ENCODE peak calls at places on chromosome 7, in five cellular contexts. One of them, this sample, is unnamed.

GRCh38 chr7:139340808-139341057 is 404 bp upstream of the FMC1 start:
- DNase-seq in left cardiac atrium: no peak
- DNase-seq in NT2/D1: no peak
- DNase-seq in choroid plexus epithelial cell: no peak
- DNase-seq in stimulated activated CD4-positive, alpha-beta T cell treated with anti-CD3 and anti-CD28 coated beads, Interleukin-12 subunit alpha, Interleukin-12 subunit beta, amount 100 ng/mL, for 4 hours: no peak
- DNase-seq in this sample: no peak

GRCh38 chr7:157126921-157127320 is 11.8 kb upstream of the UBE3C start:
- DNase-seq in left cardiac atrium: no peak
- DNase-seq in NT2/D1: no peak
- DNase-seq in choroid plexus epithelial cell: no peak
- DNase-seq in stimulated activated CD4-positive, alpha-beta T cell treated with anti-CD3 and anti-CD28 coated beads, Interleukin-12 subunit alpha, Interleukin-12 subunit beta, amount 100 ng/mL, for 4 hours: no peak
- DNase-seq in this sample: no peak

GRCh38 chr7:45525057-45525456 is 49.1 kb upstream of the ADCY1 start:
- DNase-seq in left cardiac atrium: no peak
- DNase-seq in NT2/D1: no peak
- DNase-seq in choroid plexus epithelial cell: no peak
- DNase-seq in stimulated activated CD4-positive, alpha-beta T cell treated with anti-CD3 and anti-CD28 coated beads, Interleukin-12 subunit alpha, Interleukin-12 subunit beta, amount 100 ng/mL, for 4 hours: no peak
- DNase-seq in this sample: no peak

GRCh38 chr7:36441344-36442022 is 51.8 kb downstream of the ANLN start:
- DNase-seq in left cardiac atrium: no peak
- DNase-seq in NT2/D1: peak
- DNase-seq in choroid plexus epithelial cell: no peak
- DNase-seq in stimulated activated CD4-positive, alpha-beta T cell treated with anti-CD3 and anti-CD28 coated beads, Interleukin-12 subunit alpha, Interleukin-12 subunit beta, amount 100 ng/mL, for 4 hours: no peak
- DNase-seq in this sample: no peak

GRCh38 chr7:94129443-94130140 is 125.4 kb upstream of the BET1 start:
- DNase-seq in left cardiac atrium: no peak
- DNase-seq in NT2/D1: no peak
- DNase-seq in choroid plexus epithelial cell: peak
- DNase-seq in stimulated activated CD4-positive, alpha-beta T cell treated with anti-CD3 and anti-CD28 coated beads, Interleukin-12 subunit alpha, Interleukin-12 subunit beta, amount 100 ng/mL, for 4 hours: no peak
- DNase-seq in this sample: no peak

GRCh38 chr7:128902761-128903585 is 7.5 kb downstream of the KCP start:
- DNase-seq in left cardiac atrium: peak
- DNase-seq in NT2/D1: no peak
- DNase-seq in choroid plexus epithelial cell: peak
- DNase-seq in stimulated activated CD4-positive, alpha-beta T cell treated with anti-CD3 and anti-CD28 coated beads, Interleukin-12 subunit alpha, Interleukin-12 subunit beta, amount 100 ng/mL, for 4 hours: no peak
- DNase-seq in this sample: no peak

GRCh38 chr7:157961731-157962457 is 625.1 kb downstream of the DNAJB6 start:
- DNase-seq in left cardiac atrium: no peak
- DNase-seq in NT2/D1: peak
- DNase-seq in choroid plexus epithelial cell: no peak
- DNase-seq in stimulated activated CD4-positive, alpha-beta T cell treated with anti-CD3 and anti-CD28 coated beads, Interleukin-12 subunit alpha, Interleukin-12 subunit beta, amount 100 ng/mL, for 4 hours: no peak
- DNase-seq in this sample: no peak

GRCh38 chr7:43439631-43440401 is 143.1 kb upstream of the STK17A start:
- DNase-seq in left cardiac atrium: no peak
- DNase-seq in NT2/D1: peak
- DNase-seq in choroid plexus epithelial cell: peak
- DNase-seq in stimulated activated CD4-positive, alpha-beta T cell treated with anti-CD3 and anti-CD28 coated beads, Interleukin-12 subunit alpha, Interleukin-12 subunit beta, amount 100 ng/mL, for 4 hours: peak
- DNase-seq in this sample: peak

GRCh38 chr7:47435889-47436312 is 146.0 kb downstream of the TNS3 start:
- DNase-seq in left cardiac atrium: peak
- DNase-seq in NT2/D1: peak
- DNase-seq in choroid plexus epithelial cell: peak
- DNase-seq in stimulated activated CD4-positive, alpha-beta T cell treated with anti-CD3 and anti-CD28 coated beads, Interleukin-12 subunit alpha, Interleukin-12 subunit beta, amount 100 ng/mL, for 4 hours: no peak
- DNase-seq in this sample: peak

GRCh38 chr7:149544028-149544427 is 46.4 kb upstream of the ZNF746 start:
- DNase-seq in left cardiac atrium: no peak
- DNase-seq in NT2/D1: no peak
- DNase-seq in choroid plexus epithelial cell: no peak
- DNase-seq in stimulated activated CD4-positive, alpha-beta T cell treated with anti-CD3 and anti-CD28 coated beads, Interleukin-12 subunit alpha, Interleukin-12 subunit beta, amount 100 ng/mL, for 4 hours: no peak
- DNase-seq in this sample: no peak

GRCh38 chr7:117119192-117119924 is 166.1 kb downstream of the ST7 start:
- DNase-seq in left cardiac atrium: peak
- DNase-seq in NT2/D1: peak
- DNase-seq in choroid plexus epithelial cell: peak
- DNase-seq in stimulated activated CD4-positive, alpha-beta T cell treated with anti-CD3 and anti-CD28 coated beads, Interleukin-12 subunit alpha, Interleukin-12 subunit beta, amount 100 ng/mL, for 4 hours: peak
- DNase-seq in this sample: peak

GRCh38 chr7:5591547-5591899 is 167.9 kb upstream of the TNRC18 start:
- DNase-seq in left cardiac atrium: no peak
- DNase-seq in NT2/D1: no peak
- DNase-seq in choroid plexus epithelial cell: peak
- DNase-seq in stimulated activated CD4-positive, alpha-beta T cell treated with anti-CD3 and anti-CD28 coated beads, Interleukin-12 subunit alpha, Interleukin-12 subunit beta, amount 100 ng/mL, for 4 hours: no peak
- DNase-seq in this sample: no peak

GRCh38 chr7:97003262-97004236 is 1.8 kb upstream of the DLX6 start:
- DNase-seq in left cardiac atrium: no peak
- DNase-seq in NT2/D1: no peak
- DNase-seq in choroid plexus epithelial cell: no peak
- DNase-seq in stimulated activated CD4-positive, alpha-beta T cell treated with anti-CD3 and anti-CD28 coated beads, Interleukin-12 subunit alpha, Interleukin-12 subunit beta, amount 100 ng/mL, for 4 hours: no peak
- DNase-seq in this sample: no peak

GRCh38 chr7:48438196-48438595 is 266.9 kb downstream of the ABCA13 start:
- DNase-seq in left cardiac atrium: no peak
- DNase-seq in NT2/D1: no peak
- DNase-seq in choroid plexus epithelial cell: peak
- DNase-seq in stimulated activated CD4-positive, alpha-beta T cell treated with anti-CD3 and anti-CD28 coated beads, Interleukin-12 subunit alpha, Interleukin-12 subunit beta, amount 100 ng/mL, for 4 hours: no peak
- DNase-seq in this sample: no peak

GRCh38 chr7:138549082-138549481 is 89.0 kb downstream of the TRIM24 start:
- DNase-seq in left cardiac atrium: no peak
- DNase-seq in NT2/D1: no peak
- DNase-seq in choroid plexus epithelial cell: no peak
- DNase-seq in stimulated activated CD4-positive, alpha-beta T cell treated with anti-CD3 and anti-CD28 coated beads, Interleukin-12 subunit alpha, Interleukin-12 subunit beta, amount 100 ng/mL, for 4 hours: no peak
- DNase-seq in this sample: no peak

GRCh38 chr7:158682456-158682855 is 22.1 kb downstream of the NCAPG2 start:
- DNase-seq in left cardiac atrium: no peak
- DNase-seq in NT2/D1: no peak
- DNase-seq in choroid plexus epithelial cell: peak
- DNase-seq in stimulated activated CD4-positive, alpha-beta T cell treated with anti-CD3 and anti-CD28 coated beads, Interleukin-12 subunit alpha, Interleukin-12 subunit beta, amount 100 ng/mL, for 4 hours: no peak
- DNase-seq in this sample: no peak

GRCh38 chr7:107857541-107857912 is 33.5 kb upstream of the DLD start:
- DNase-seq in left cardiac atrium: no peak
- DNase-seq in NT2/D1: no peak
- DNase-seq in choroid plexus epithelial cell: peak
- DNase-seq in stimulated activated CD4-positive, alpha-beta T cell treated with anti-CD3 and anti-CD28 coated beads, Interleukin-12 subunit alpha, Interleukin-12 subunit beta, amount 100 ng/mL, for 4 hours: no peak
- DNase-seq in this sample: no peak

GRCh38 chr7:150406565-150407421 is 27.7 kb downstream of the ZNF775 start:
- DNase-seq in left cardiac atrium: no peak
- DNase-seq in NT2/D1: no peak
- DNase-seq in choroid plexus epithelial cell: peak
- DNase-seq in stimulated activated CD4-positive, alpha-beta T cell treated with anti-CD3 and anti-CD28 coated beads, Interleukin-12 subunit alpha, Interleukin-12 subunit beta, amount 100 ng/mL, for 4 hours: no peak
- DNase-seq in this sample: peak

GRCh38 chr7:16465469-16466086 is at the start of gene SOSTDC1:
- DNase-seq in left cardiac atrium: no peak
- DNase-seq in NT2/D1: peak
- DNase-seq in choroid plexus epithelial cell: peak
- DNase-seq in stimulated activated CD4-positive, alpha-beta T cell treated with anti-CD3 and anti-CD28 coated beads, Interleukin-12 subunit alpha, Interleukin-12 subunit beta, amount 100 ng/mL, for 4 hours: no peak
- DNase-seq in this sample: no peak

GRCh38 chr7:73478549-73478948 is 43.5 kb downstream of the BAZ1B start:
- DNase-seq in left cardiac atrium: no peak
- DNase-seq in NT2/D1: no peak
- DNase-seq in choroid plexus epithelial cell: no peak
- DNase-seq in stimulated activated CD4-positive, alpha-beta T cell treated with anti-CD3 and anti-CD28 coated beads, Interleukin-12 subunit alpha, Interleukin-12 subunit beta, amount 100 ng/mL, for 4 hours: no peak
- DNase-seq in this sample: no peak

GRCh38 chr7:43534110-43534509 is 48.8 kb upstream of the STK17A start:
- DNase-seq in left cardiac atrium: no peak
- DNase-seq in NT2/D1: no peak
- DNase-seq in choroid plexus epithelial cell: peak
- DNase-seq in stimulated activated CD4-positive, alpha-beta T cell treated with anti-CD3 and anti-CD28 coated beads, Interleukin-12 subunit alpha, Interleukin-12 subunit beta, amount 100 ng/mL, for 4 hours: no peak
- DNase-seq in this sample: no peak

GRCh38 chr7:103549786-103550185 is 103.8 kb upstream of the SLC26A5 start:
- DNase-seq in left cardiac atrium: no peak
- DNase-seq in NT2/D1: no peak
- DNase-seq in choroid plexus epithelial cell: no peak
- DNase-seq in stimulated activated CD4-positive, alpha-beta T cell treated with anti-CD3 and anti-CD28 coated beads, Interleukin-12 subunit alpha, Interleukin-12 subunit beta, amount 100 ng/mL, for 4 hours: no peak
- DNase-seq in this sample: no peak

GRCh38 chr7:945147-945555 is 9.3 kb downstream of the ADAP1 start:
- DNase-seq in left cardiac atrium: peak
- DNase-seq in NT2/D1: no peak
- DNase-seq in choroid plexus epithelial cell: no peak
- DNase-seq in stimulated activated CD4-positive, alpha-beta T cell treated with anti-CD3 and anti-CD28 coated beads, Interleukin-12 subunit alpha, Interleukin-12 subunit beta, amount 100 ng/mL, for 4 hours: no peak
- DNase-seq in this sample: no peak

GRCh38 chr7:119643558-119643957 is 629.4 kb upstream of the KCND2 start:
- DNase-seq in left cardiac atrium: no peak
- DNase-seq in NT2/D1: no peak
- DNase-seq in choroid plexus epithelial cell: no peak
- DNase-seq in stimulated activated CD4-positive, alpha-beta T cell treated with anti-CD3 and anti-CD28 coated beads, Interleukin-12 subunit alpha, Interleukin-12 subunit beta, amount 100 ng/mL, for 4 hours: no peak
- DNase-seq in this sample: peak

GRCh38 chr7:90592036-90592435 is 4.1 kb upstream of the CDK14 start:
- DNase-seq in left cardiac atrium: no peak
- DNase-seq in NT2/D1: no peak
- DNase-seq in choroid plexus epithelial cell: peak
- DNase-seq in stimulated activated CD4-positive, alpha-beta T cell treated with anti-CD3 and anti-CD28 coated beads, Interleukin-12 subunit alpha, Interleukin-12 subunit beta, amount 100 ng/mL, for 4 hours: no peak
- DNase-seq in this sample: no peak

GRCh38 chr7:128029405-128029995 is 1.7 kb downstream of the LRRC4 start:
- DNase-seq in left cardiac atrium: no peak
- DNase-seq in NT2/D1: no peak
- DNase-seq in choroid plexus epithelial cell: no peak
- DNase-seq in stimulated activated CD4-positive, alpha-beta T cell treated with anti-CD3 and anti-CD28 coated beads, Interleukin-12 subunit alpha, Interleukin-12 subunit beta, amount 100 ng/mL, for 4 hours: no peak
- DNase-seq in this sample: peak

GRCh38 chr7:112546723-112547513 is 66.1 kb downstream of the LSMEM1 start:
- DNase-seq in left cardiac atrium: no peak
- DNase-seq in NT2/D1: no peak
- DNase-seq in choroid plexus epithelial cell: peak
- DNase-seq in stimulated activated CD4-positive, alpha-beta T cell treated with anti-CD3 and anti-CD28 coated beads, Interleukin-12 subunit alpha, Interleukin-12 subunit beta, amount 100 ng/mL, for 4 hours: no peak
- DNase-seq in this sample: no peak

GRCh38 chr7:140231779-140232491 is 55.2 kb upstream of the KDM7A start:
- DNase-seq in left cardiac atrium: no peak
- DNase-seq in NT2/D1: no peak
- DNase-seq in choroid plexus epithelial cell: no peak
- DNase-seq in stimulated activated CD4-positive, alpha-beta T cell treated with anti-CD3 and anti-CD28 coated beads, Interleukin-12 subunit alpha, Interleukin-12 subunit beta, amount 100 ng/mL, for 4 hours: no peak
- DNase-seq in this sample: no peak

GRCh38 chr7:1964913-1965578 is 267.7 kb downstream of the MAD1L1 start:
- DNase-seq in left cardiac atrium: no peak
- DNase-seq in NT2/D1: no peak
- DNase-seq in choroid plexus epithelial cell: no peak
- DNase-seq in stimulated activated CD4-positive, alpha-beta T cell treated with anti-CD3 and anti-CD28 coated beads, Interleukin-12 subunit alpha, Interleukin-12 subunit beta, amount 100 ng/mL, for 4 hours: no peak
- DNase-seq in this sample: no peak

GRCh38 chr7:36487756-36488336 is 98.2 kb downstream of the ANLN start:
- DNase-seq in left cardiac atrium: no peak
- DNase-seq in NT2/D1: peak
- DNase-seq in choroid plexus epithelial cell: peak
- DNase-seq in stimulated activated CD4-positive, alpha-beta T cell treated with anti-CD3 and anti-CD28 coated beads, Interleukin-12 subunit alpha, Interleukin-12 subunit beta, amount 100 ng/mL, for 4 hours: no peak
- DNase-seq in this sample: peak

GRCh38 chr7:4792537-4793126 is 17.2 kb downstream of the AP5Z1 start:
- DNase-seq in left cardiac atrium: no peak
- DNase-seq in NT2/D1: no peak
- DNase-seq in choroid plexus epithelial cell: peak
- DNase-seq in stimulated activated CD4-positive, alpha-beta T cell treated with anti-CD3 and anti-CD28 coated beads, Interleukin-12 subunit alpha, Interleukin-12 subunit beta, amount 100 ng/mL, for 4 hours: peak
- DNase-seq in this sample: no peak

GRCh38 chr7:130273863-130274262 is 7.2 kb downstream of the CPA2 start:
- DNase-seq in left cardiac atrium: no peak
- DNase-seq in NT2/D1: no peak
- DNase-seq in choroid plexus epithelial cell: no peak
- DNase-seq in stimulated activated CD4-positive, alpha-beta T cell treated with anti-CD3 and anti-CD28 coated beads, Interleukin-12 subunit alpha, Interleukin-12 subunit beta, amount 100 ng/mL, for 4 hours: no peak
- DNase-seq in this sample: no peak

GRCh38 chr7:506391-506831 is 13.2 kb downstream of the PDGFA start:
- DNase-seq in left cardiac atrium: peak
- DNase-seq in NT2/D1: no peak
- DNase-seq in choroid plexus epithelial cell: no peak
- DNase-seq in stimulated activated CD4-positive, alpha-beta T cell treated with anti-CD3 and anti-CD28 coated beads, Interleukin-12 subunit alpha, Interleukin-12 subunit beta, amount 100 ng/mL, for 4 hours: no peak
- DNase-seq in this sample: no peak

GRCh38 chr7:101138149-101138870 is 11.4 kb downstream of the SERPINE1 start:
- DNase-seq in left cardiac atrium: peak
- DNase-seq in NT2/D1: peak
- DNase-seq in choroid plexus epithelial cell: peak
- DNase-seq in stimulated activated CD4-positive, alpha-beta T cell treated with anti-CD3 and anti-CD28 coated beads, Interleukin-12 subunit alpha, Interleukin-12 subunit beta, amount 100 ng/mL, for 4 hours: peak
- DNase-seq in this sample: peak

GRCh38 chr7:129502708-129503685 is 666 bp downstream of the SMKR1 start:
- DNase-seq in left cardiac atrium: no peak
- DNase-seq in NT2/D1: no peak
- DNase-seq in choroid plexus epithelial cell: no peak
- DNase-seq in stimulated activated CD4-positive, alpha-beta T cell treated with anti-CD3 and anti-CD28 coated beads, Interleukin-12 subunit alpha, Interleukin-12 subunit beta, amount 100 ng/mL, for 4 hours: peak
- DNase-seq in this sample: no peak

GRCh38 chr7:37336259-37336658 is 112.4 kb downstream of the ELMO1 start:
- DNase-seq in left cardiac atrium: no peak
- DNase-seq in NT2/D1: no peak
- DNase-seq in choroid plexus epithelial cell: no peak
- DNase-seq in stimulated activated CD4-positive, alpha-beta T cell treated with anti-CD3 and anti-CD28 coated beads, Interleukin-12 subunit alpha, Interleukin-12 subunit beta, amount 100 ng/mL, for 4 hours: no peak
- DNase-seq in this sample: peak

GRCh38 chr7:26292768-26293560 is 1.3 kb downstream of the SNX10 start:
- DNase-seq in left cardiac atrium: no peak
- DNase-seq in NT2/D1: no peak
- DNase-seq in choroid plexus epithelial cell: no peak
- DNase-seq in stimulated activated CD4-positive, alpha-beta T cell treated with anti-CD3 and anti-CD28 coated beads, Interleukin-12 subunit alpha, Interleukin-12 subunit beta, amount 100 ng/mL, for 4 hours: no peak
- DNase-seq in this sample: no peak

GRCh38 chr7:129188892-129189660 is 643 bp downstream of the SMO start:
- DNase-seq in left cardiac atrium: peak
- DNase-seq in NT2/D1: no peak
- DNase-seq in choroid plexus epithelial cell: peak
- DNase-seq in stimulated activated CD4-positive, alpha-beta T cell treated with anti-CD3 and anti-CD28 coated beads, Interleukin-12 subunit alpha, Interleukin-12 subunit beta, amount 100 ng/mL, for 4 hours: no peak
- DNase-seq in this sample: no peak

GRCh38 chr7:6205921-6206660 is 66.3 kb downstream of the CYTH3 start:
- DNase-seq in left cardiac atrium: no peak
- DNase-seq in NT2/D1: no peak
- DNase-seq in choroid plexus epithelial cell: peak
- DNase-seq in stimulated activated CD4-positive, alpha-beta T cell treated with anti-CD3 and anti-CD28 coated beads, Interleukin-12 subunit alpha, Interleukin-12 subunit beta, amount 100 ng/mL, for 4 hours: no peak
- DNase-seq in this sample: no peak

This sample was measured in MV-4-11.